ENCODE peak calls at places on chromosome 14, in eight cellular contexts. D is foreskin fibroblast, R is ascending aorta, T is breast epithelium, N is PC-9, Q is stomach, B is ovary, Y is osteocyte. F is an unnamed sample.

GRCh38 chr14:90154110-90154509 is 92.3 kb downstream of the KCNK13 start:
- DNase-seq in D (no peak), R (no peak), T (no peak), N (no peak), Q (no peak), B (no peak), Y (no peak), F (no peak)

GRCh38 chr14:23445773-23446172 is 10.3 kb upstream of the MYH7 start:
- DNase-seq in D (no peak), R (no peak), T (no peak), N (no peak), Q (no peak), B (no peak), Y (peak; percentile 46), F (no peak)

GRCh38 chr14:89359477-89360222 is 57.4 kb downstream of the FOXN3 start:
- DNase-seq in D (peak; percentile 11), R (no peak), T (no peak), N (no peak), Q (no peak), B (peak; percentile 45), Y (no peak), F (no peak)

GRCh38 chr14:65849558-65849957 is 437.0 kb downstream of the FUT8 start:
- DNase-seq in D (no peak), R (no peak), T (no peak), N (no peak), Q (no peak), B (no peak), Y (peak; percentile 60), F (no peak)

GRCh38 chr14:61296707-61297502 is 15.8 kb upstream of the TMEM30B start:
- DNase-seq in D (peak; percentile 76), R (no peak), T (no peak), N (peak; percentile 70), Q (no peak), B (no peak), Y (no peak), F (no peak)

GRCh38 chr14:97177016-97177415 is 379.8 kb downstream of the VRK1 start:
- DNase-seq in D (no peak), R (no peak), T (no peak), N (no peak), Q (no peak), B (no peak), Y (no peak), F (no peak)

GRCh38 chr14:23379331-23380196 is 2.7 kb downstream of the CMTM5 start:
- DNase-seq in D (peak; percentile 63), R (no peak), T (peak; percentile 77), N (no peak), Q (peak; percentile 88), B (peak; percentile 28), Y (no peak), F (no peak)

GRCh38 chr14:21408152-21408551 is 24.3 kb upstream of the SUPT16H start:
- DNase-seq in D (peak; percentile 61), R (no peak), T (no peak), N (no peak), Q (no peak), B (no peak), Y (no peak), F (no peak)

GRCh38 chr14:36224176-36224575 is 47.7 kb upstream of the PTCSC3 start:
- DNase-seq in D (no peak), R (no peak), T (no peak), N (no peak), Q (no peak), B (no peak), Y (no peak), F (no peak)

GRCh38 chr14:72466325-72466724 is 427.6 kb downstream of the DPF3 start:
- DNase-seq in D (no peak), R (no peak), T (no peak), N (no peak), Q (no peak), B (no peak), Y (no peak), F (no peak)

GRCh38 chr14:33564774-33565630 is 385.9 kb downstream of the EGLN3 start:
- DNase-seq in D (peak; percentile 18), R (no peak), T (no peak), N (peak; percentile 72), Q (no peak), B (no peak), Y (no peak), F (no peak)

GRCh38 chr14:91108941-91109611 is 4.8 kb upstream of the DGLUCY start:
- DNase-seq in D (no peak), R (no peak), T (peak; percentile 73), N (no peak), Q (peak; percentile 46), B (no peak), Y (no peak), F (no peak)

GRCh38 chr14:63672417-63673180 is 30.9 kb upstream of the WDR89 start:
- DNase-seq in D (peak; percentile 66), R (no peak), T (no peak), N (peak; percentile 39), Q (no peak), B (no peak), Y (no peak), F (peak; percentile 31)

GRCh38 chr14:28635387-28635786 is 131.2 kb upstream of the FOXG1 start:
- DNase-seq in D (peak; percentile 42), R (no peak), T (no peak), N (peak; percentile 31), Q (no peak), B (no peak), Y (no peak), F (no peak)
- TF ChIP-seq CTCF in D (peak; percentile 22), R (peak; percentile 28), T (peak; percentile 41), N (peak; percentile 72), Q (peak; percentile 24), B (no peak), Y (peak; percentile 67), F (peak; percentile 52)

GRCh38 chr14:60166144-60166543 is 946 bp upstream of the DHRS7 start:
- DNase-seq in D (peak; percentile 12), R (no peak), T (no peak), N (no peak), Q (no peak), B (no peak), Y (no peak), F (no peak)

GRCh38 chr14:60165547-60165876 is 314 bp upstream of the DHRS7 start:
- DNase-seq in D (no peak), R (no peak), T (no peak), N (no peak), Q (no peak), B (no peak), Y (no peak), F (no peak)

GRCh38 chr14:60163741-60164140 is 1.5 kb downstream of the DHRS7 start:
- DNase-seq in D (no peak), R (no peak), T (no peak), N (no peak), Q (no peak), B (no peak), Y (no peak), F (no peak)

GRCh38 chr14:60164404-60164716 is 838 bp downstream of the DHRS7 start:
- DNase-seq in D (no peak), R (no peak), T (no peak), N (peak; percentile 75), Q (no peak), B (no peak), Y (no peak), F (no peak)

DNA sequence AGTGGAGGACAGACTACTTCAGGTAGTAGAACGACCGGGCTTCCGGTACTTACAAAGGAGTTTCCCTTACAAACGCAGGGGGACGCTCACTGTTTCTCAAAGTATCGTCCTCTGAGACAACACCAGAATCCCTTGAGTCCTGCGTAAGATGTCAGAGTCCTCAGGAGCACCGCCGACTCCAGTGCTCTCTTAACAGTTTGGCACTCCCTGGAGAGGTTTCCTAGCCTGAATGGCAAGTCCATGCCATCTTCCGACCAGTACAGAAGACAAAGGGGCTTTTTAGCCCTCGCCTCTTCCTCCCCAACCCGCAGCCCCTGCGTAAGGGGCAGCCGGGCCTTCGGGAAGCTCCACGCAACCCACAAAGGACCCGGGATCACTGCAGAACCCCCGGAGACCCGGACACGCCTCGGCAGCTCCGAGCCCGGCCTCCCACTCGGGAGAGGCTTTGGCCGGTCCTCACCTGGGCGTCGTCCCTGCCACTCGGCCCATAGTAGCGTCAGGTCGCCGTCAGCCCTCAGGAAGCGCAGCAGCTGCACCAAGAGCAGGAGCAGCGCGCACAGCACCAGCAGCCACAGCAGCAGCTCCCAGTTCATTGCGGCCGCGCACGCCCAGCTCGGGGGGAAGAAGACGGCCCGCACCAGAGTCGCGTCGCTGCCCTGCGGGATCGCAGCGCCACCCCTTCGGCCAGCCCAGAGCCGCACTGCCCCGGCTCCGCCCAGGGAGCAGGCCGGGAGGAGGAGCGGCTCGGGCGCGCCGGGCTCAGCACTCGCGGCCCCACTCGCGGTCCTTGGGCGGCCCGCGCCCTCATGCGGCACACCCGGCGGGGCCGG is at the start of gene DHRS7:
- DNase-seq in D (peak; percentile 95), R (peak; percentile 39), T (peak; percentile 77), N (peak; percentile 73), Q (peak; percentile 85), B (peak; percentile 75), Y (peak; percentile 94), F (no peak)
- TF ChIP-seq CTCF in D (peak; percentile 10), R (no peak), T (no peak), N (no peak), Q (no peak), B (peak; percentile 39), Y (peak; percentile 72), F (peak; percentile 30)

DNA sequence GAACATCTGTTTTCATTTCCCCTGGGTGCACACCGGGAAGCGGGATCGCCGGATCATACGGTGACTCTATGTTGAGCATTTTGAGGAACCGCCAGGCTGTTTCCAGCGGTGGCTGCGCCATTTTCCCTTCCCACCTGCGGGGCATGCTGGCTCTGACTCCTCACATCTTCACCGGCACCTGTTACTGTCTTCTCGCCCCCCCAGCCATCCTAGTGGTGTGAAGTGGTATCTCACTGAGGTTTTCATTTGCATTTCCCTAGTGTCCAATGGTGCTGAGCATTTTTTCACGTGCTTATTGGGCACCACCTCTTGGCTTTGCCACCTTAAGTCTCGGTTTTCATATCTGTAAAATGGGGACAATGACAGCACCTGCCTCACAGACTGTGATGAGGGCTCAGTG is 44.1 kb upstream of the EML1 start:
- DNase-seq in D (no peak), R (no peak), T (no peak), N (no peak), Q (no peak), B (no peak), Y (no peak), F (no peak)
- TF ChIP-seq CTCF in D (no peak), R (no peak), T (no peak), N (peak; percentile 20), Q (no peak), B (no peak), Y (peak; percentile 29), F (peak; percentile 12)

DNA sequence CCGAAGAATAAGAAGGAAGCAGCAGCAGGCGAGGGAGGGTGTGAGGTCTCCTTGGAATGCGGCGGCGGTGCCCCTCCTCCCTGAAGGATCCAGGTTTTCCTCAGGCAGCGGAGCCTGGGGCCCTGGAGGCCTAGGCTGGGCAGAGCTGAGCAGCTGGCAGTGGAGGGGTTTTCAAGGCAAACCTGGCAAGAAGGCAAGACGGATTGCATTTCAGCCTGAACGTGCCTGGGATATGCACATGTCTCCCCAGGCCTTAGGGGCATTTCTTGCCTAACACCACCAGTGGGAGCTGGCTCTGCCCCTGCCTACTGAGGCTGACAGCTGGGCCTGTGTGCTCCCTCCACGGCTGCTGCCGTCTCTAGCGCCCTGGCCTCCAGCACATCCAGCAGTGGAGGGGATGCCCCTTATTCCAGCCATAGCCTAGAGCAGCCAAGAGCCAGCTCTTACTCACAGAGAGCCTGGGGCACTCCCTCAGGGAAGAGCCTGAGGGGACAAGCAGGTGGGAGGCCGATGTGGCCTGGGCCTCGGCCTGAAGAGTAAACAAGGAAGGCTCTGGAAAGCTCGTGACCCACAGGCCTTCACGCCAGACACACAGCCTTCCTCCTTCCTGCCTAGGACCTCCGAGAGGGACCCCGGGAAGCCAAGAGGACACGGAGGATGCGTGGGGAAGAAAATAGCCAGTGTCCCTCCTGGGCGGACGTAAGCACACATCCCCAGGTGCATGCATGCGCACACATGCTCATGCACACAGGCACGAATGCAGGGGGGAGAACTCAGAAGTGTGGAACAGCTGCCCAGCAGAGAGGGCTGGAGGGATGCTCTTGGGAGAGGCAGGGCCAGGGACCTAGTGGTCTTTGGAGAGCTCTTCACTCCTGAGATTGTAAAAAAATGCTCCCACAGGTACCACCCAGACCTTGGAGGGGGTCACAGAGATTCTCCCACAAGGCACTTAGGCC is 23.0 kb upstream of the EIF2B2 start:
- DNase-seq in D (peak; percentile 81), R (no peak), T (no peak), N (peak; percentile 50), Q (no peak), B (no peak), Y (peak; percentile 91), F (no peak)
- TF ChIP-seq CTCF in D (peak; percentile 16), R (peak; percentile 34), T (no peak), N (no peak), Q (no peak), B (no peak), Y (peak; percentile 43), F (peak; percentile 43)